ENCODE peak calls at places on chromosomes 6 and 20, in four cellular contexts. H is left lobe of liver, Y is heart left ventricle, I is midbrain. B is an unnamed sample.
A peak's percentile ranks its signal among the peaks of the same experiment; 100 is the strongest.

GRCh38 chr6:3328796-3329195 is 70.0 kb downstream of the PSMG4 start:
- DNase-seq in H (no peak), Y (no peak), I (peak; percentile 35), B (no peak)

GRCh38 chr6:26295691-26296555 is 69.1 kb upstream of the BTN3A2 start:
- DNase-seq in H (no peak), Y (no peak), I (no peak), B (no peak)

GRCh38 chr6:13560651-13561044 is 13.8 kb upstream of the SIRT5 start:
- DNase-seq in H (no peak), Y (no peak), I (no peak), B (no peak)

GRCh38 chr6:40244684-40245083 is 310.4 kb upstream of the MOCS1 start:
- DNase-seq in H (no peak), Y (no peak), I (no peak), B (no peak)

GRCh38 chr6:111700135-111700690 is 94.5 kb upstream of the TRAF3IP2 start:
- DNase-seq in H (no peak), Y (no peak), I (no peak), B (no peak)

GRCh38 chr20:40320612-40321011 is 368.4 kb downstream of the MAFB start:
- DNase-seq in H (no peak), Y (no peak), I (no peak), B (no peak)

GRCh38 chr20:3734111-3734843 is 1.8 kb downstream of the HSPA12B start:
- DNase-seq in H (no peak), Y (peak; percentile 57), I (no peak), B (no peak)

GRCh38 chr6:99241905-99242534 is 107.5 kb downstream of the FAXC start:
- DNase-seq in H (no peak), Y (no peak), I (peak; percentile 50), B (no peak)

GRCh38 chr6:52547647-52548352 is 29.1 kb downstream of the TRAM2 start:
- DNase-seq in H (peak; percentile 67), Y (no peak), I (no peak), B (no peak)

GRCh38 chr6:35046862-35047261 is 94.3 kb downstream of the TCP11 start:
- DNase-seq in H (no peak), Y (no peak), I (no peak), B (no peak)